ENCODE peak calls at places on chromosomes 7 and 10, in four cellular contexts. T, W, J and B are unnamed samples.

GRCh38 chr10:100516847-100517246 is 2.8 kb downstream of the SEC31B start:
- ATAC-seq in T (peak; percentile 86), W (no peak), J (no peak), B (no peak)

GRCh38 chr7:141355057-141355456 is 196.2 kb upstream of the AGK start:
- ATAC-seq in T (no peak), W (peak; percentile 31), J (no peak), B (no peak)

GRCh38 chr10:119252051-119252465 is 44.7 kb downstream of the GRK5 start:
- ATAC-seq in T (peak; percentile 73), W (peak; percentile 19), J (no peak), B (no peak)

GRCh38 chr7:107179326-107180163 is 10.7 kb downstream of the HBP1 start:
- ATAC-seq in T (peak; percentile 34), W (no peak), J (no peak), B (no peak)

GRCh38 chr7:22896917-22897316 is 74.3 kb upstream of the TOMM7 start:
- ATAC-seq in T (peak; percentile 83), W (no peak), J (no peak), B (no peak)

GRCh38 chr7:159030490-159031134 is 114.1 kb downstream of the VIPR2 start:
- ATAC-seq in T (peak; percentile 96), W (peak; percentile 74), J (no peak), B (peak; percentile 21)

GRCh38 chr7:55951637-55952351 is at the start of gene MRPS17:
- ATAC-seq in T (peak; percentile 100), W (peak; percentile 100), J (peak; percentile 100), B (peak; percentile 100)

GRCh38 chr7:148260605-148261004 is 330.0 kb upstream of the C7orf33 start:
- ATAC-seq in T (no peak), W (peak; percentile 40), J (no peak), B (no peak)

GRCh38 chr7:23261843-23262452 is 15.4 kb downstream of the GPNMB start:
- ATAC-seq in T (peak; percentile 99), W (peak; percentile 73), J (peak; percentile 79), B (peak; percentile 78)

GRCh38 chr10:69816536-69816935 is 14.8 kb downstream of the COL13A1 start:
- ATAC-seq in T (no peak), W (no peak), J (no peak), B (no peak)

GRCh38 chr7:107208046-107208458 is 39.2 kb downstream of the HBP1 start:
- ATAC-seq in T (no peak), W (peak; percentile 69), J (no peak), B (no peak)

GRCh38 chr7:118169146-118169545 is 14.8 kb upstream of the LSM8 start:
- ATAC-seq in T (peak; percentile 67), W (no peak), J (no peak), B (no peak)

GRCh38 chr7:112360681-112361080 is 89.6 kb upstream of the IFRD1 start:
- ATAC-seq in T (no peak), W (no peak), J (no peak), B (no peak)

GRCh38 chr7:94183289-94183749 is 179.2 kb upstream of the BET1 start:
- ATAC-seq in T (no peak), W (peak; percentile 98), J (no peak), B (no peak)

GRCh38 chr10:106577266-106577665 is 587.2 kb downstream of the SORCS1 start:
- ATAC-seq in T (no peak), W (no peak), J (no peak), B (no peak)

GRCh38 chr10:132528064-132528800 is 9.4 kb upstream of the INPP5A start:
- ATAC-seq in T (no peak), W (peak; percentile 44), J (no peak), B (no peak)

GRCh38 chr10:87656431-87657072 is 3.1 kb upstream of the PAPSS2 start:
- ATAC-seq in T (peak; percentile 78), W (no peak), J (no peak), B (no peak)

GRCh38 chr7:127587663-127588018 is 570 bp upstream of the ARF5 start:
- ATAC-seq in T (no peak), W (no peak), J (no peak), B (no peak)

GRCh38 chr7:22430457-22430856 is 69.5 kb downstream of the STEAP1B start:
- ATAC-seq in T (no peak), W (no peak), J (no peak), B (no peak)

GRCh38 chr10:70602665-70603438 is at the start of gene PRF1:
- ATAC-seq in T (peak; percentile 55), W (peak; percentile 54), J (no peak), B (no peak)

GRCh38 chr7:37964196-37964595 is 43.8 kb downstream of the EPDR1 start:
- ATAC-seq in T (no peak), W (no peak), J (no peak), B (no peak)

GRCh38 chr7:20064974-20065862 is 152.0 kb downstream of the MACC1 start:
- ATAC-seq in T (no peak), W (peak; percentile 63), J (peak; percentile 52), B (peak; percentile 55)

GRCh38 chr10:7239312-7239985 is 171.4 kb downstream of the SFMBT2 start:
- ATAC-seq in T (no peak), W (no peak), J (no peak), B (peak; percentile 36)

GRCh38 chr7:33903770-33904679 is 1.3 kb upstream of the BMPER start:
- ATAC-seq in T (no peak), W (peak; percentile 77), J (no peak), B (peak; percentile 48)

GRCh38 chr10:78964952-78965633 is 103.7 kb upstream of the ZMIZ1 start:
- ATAC-seq in T (peak; percentile 73), W (no peak), J (no peak), B (no peak)

GRCh38 chr7:25495342-25495855 is 267.1 kb upstream of the NPVF start:
- ATAC-seq in T (peak; percentile 96), W (peak; percentile 73), J (no peak), B (no peak)

GRCh38 chr7:24965831-24966708 is 13.9 kb downstream of the OSBPL3 start:
- ATAC-seq in T (peak; percentile 87), W (no peak), J (peak; percentile 57), B (peak; percentile 84)

GRCh38 chr7:94621120-94621519 is 34.8 kb downstream of the SGCE start:
- ATAC-seq in T (no peak), W (no peak), J (no peak), B (no peak)

GRCh38 chr10:126583507-126584200 is 86.8 kb downstream of the C10orf90 start:
- ATAC-seq in T (no peak), W (no peak), J (no peak), B (no peak)

GRCh38 chr10:72954230-72954595 is 393 bp downstream of the PLA2G12B start:
- ATAC-seq in T (peak; percentile 44), W (no peak), J (no peak), B (no peak)

GRCh38 chr7:17042211-17042610 is 160.4 kb upstream of the AGR3 start:
- ATAC-seq in T (no peak), W (no peak), J (no peak), B (no peak)

GRCh38 chr10:13001041-13001886 is at the start of gene CCDC3:
- ATAC-seq in T (peak; percentile 49), W (peak; percentile 71), J (no peak), B (peak; percentile 37)

GRCh38 chr10:416091-416515 is 273.4 kb downstream of the DIP2C start:
- ATAC-seq in T (peak; percentile 93), W (no peak), J (no peak), B (no peak)

GRCh38 chr7:74226633-74227032 is 16.8 kb downstream of the LAT2 start:
- ATAC-seq in T (no peak), W (peak; percentile 70), J (no peak), B (no peak)

GRCh38 chr10:112721080-112721698 is 228.9 kb upstream of the TCF7L2 start:
- ATAC-seq in T (peak; percentile 59), W (peak; percentile 45), J (no peak), B (no peak)